ENCODE peak calls at places on chromosomes 6 and 20, in ten cellular contexts. One of them, this sample, is unnamed.

GRCh38 chr6:148164645-148165044 is 178.0 kb upstream of the SASH1 start:
- DNase-seq in HepG2: no peak
- DNase-seq in cardiac fibroblast: no peak
- DNase-seq in AG04450: no peak
- DNase-seq in fibroblast of lung: no peak
- DNase-seq in GM12864: no peak
- DNase-seq in heart left ventricle: no peak
- DNase-seq in HFF-Myc: no peak
- DNase-seq in A549: no peak
- DNase-seq in uterus: no peak
- DNase-seq in this sample: no peak

GRCh38 chr6:138891255-138891986 is 95.5 kb downstream of the ECT2L start:
- DNase-seq in HFF-Myc: no peak
- DNase-seq in cardiac fibroblast: no peak
- DNase-seq in uterus: no peak
- DNase-seq in GM12864: no peak
- DNase-seq in HepG2: no peak
- DNase-seq in A549: no peak
- DNase-seq in AG04450: no peak
- DNase-seq in heart left ventricle: no peak
- DNase-seq in fibroblast of lung: peak; percentile 4
- DNase-seq in this sample: no peak

GRCh38 chr6:149888659-149889058 is 9.3 kb downstream of the RAET1E start:
- DNase-seq in cardiac fibroblast: no peak
- DNase-seq in uterus: no peak
- DNase-seq in HFF-Myc: no peak
- DNase-seq in A549: peak; percentile 33
- DNase-seq in AG04450: no peak
- DNase-seq in GM12864: no peak
- DNase-seq in heart left ventricle: no peak
- DNase-seq in HepG2: no peak
- DNase-seq in fibroblast of lung: peak; percentile 35
- DNase-seq in this sample: no peak

GRCh38 chr6:7886132-7886531 is 24.5 kb downstream of the TXNDC5 start:
- DNase-seq in HFF-Myc: no peak
- DNase-seq in AG04450: no peak
- DNase-seq in A549: no peak
- DNase-seq in uterus: no peak
- DNase-seq in HepG2: no peak
- DNase-seq in fibroblast of lung: no peak
- DNase-seq in heart left ventricle: no peak
- DNase-seq in cardiac fibroblast: no peak
- DNase-seq in GM12864: no peak
- DNase-seq in this sample: no peak

GRCh38 chr20:8389381-8390368 is 257.6 kb downstream of the PLCB1 start:
- DNase-seq in AG04450: peak; percentile 32
- DNase-seq in HFF-Myc: peak; percentile 33
- DNase-seq in GM12864: no peak
- DNase-seq in uterus: no peak
- DNase-seq in heart left ventricle: no peak
- DNase-seq in HepG2: peak; percentile 55
- DNase-seq in A549: peak; percentile 51
- DNase-seq in fibroblast of lung: peak; percentile 81
- DNase-seq in cardiac fibroblast: peak; percentile 74
- DNase-seq in this sample: no peak

GRCh38 chr6:142796571-142796970 is 148.4 kb downstream of the HIVEP2 start:
- DNase-seq in uterus: no peak
- DNase-seq in cardiac fibroblast: peak; percentile 47
- DNase-seq in A549: no peak
- DNase-seq in heart left ventricle: no peak
- DNase-seq in AG04450: no peak
- DNase-seq in GM12864: no peak
- DNase-seq in HepG2: no peak
- DNase-seq in HFF-Myc: no peak
- DNase-seq in fibroblast of lung: peak; percentile 31
- DNase-seq in this sample: no peak

GRCh38 chr6:9711313-9711712 is 703.6 kb downstream of the TFAP2A start:
- DNase-seq in HFF-Myc: no peak
- DNase-seq in A549: no peak
- DNase-seq in HepG2: no peak
- DNase-seq in uterus: no peak
- DNase-seq in fibroblast of lung: no peak
- DNase-seq in cardiac fibroblast: no peak
- DNase-seq in AG04450: no peak
- DNase-seq in heart left ventricle: no peak
- DNase-seq in GM12864: no peak
- DNase-seq in this sample: no peak

GRCh38 chr20:30811896-30812671 is 445.4 kb upstream of the DEFB115 start:
- DNase-seq in fibroblast of lung: peak; percentile 49
- DNase-seq in uterus: no peak
- DNase-seq in HFF-Myc: no peak
- DNase-seq in heart left ventricle: peak; percentile 29
- DNase-seq in GM12864: peak; percentile 15
- DNase-seq in HepG2: no peak
- DNase-seq in AG04450: no peak
- DNase-seq in cardiac fibroblast: peak; percentile 57
- DNase-seq in A549: no peak
- DNase-seq in this sample: peak; percentile 3

GRCh38 chr6:120260713-120261112 is 911.2 kb upstream of the MAN1A1 start:
- DNase-seq in cardiac fibroblast: no peak
- DNase-seq in AG04450: no peak
- DNase-seq in GM12864: no peak
- DNase-seq in uterus: no peak
- DNase-seq in A549: no peak
- DNase-seq in fibroblast of lung: no peak
- DNase-seq in HepG2: no peak
- DNase-seq in HFF-Myc: no peak
- DNase-seq in heart left ventricle: no peak
- DNase-seq in this sample: no peak

GRCh38 chr6:18990313-18990978 is 603.3 kb downstream of the RNF144B start:
- DNase-seq in A549: peak; percentile 58
- DNase-seq in HepG2: peak; percentile 58
- DNase-seq in fibroblast of lung: peak; percentile 55
- DNase-seq in uterus: peak; percentile 50
- DNase-seq in HFF-Myc: peak; percentile 4
- DNase-seq in cardiac fibroblast: peak; percentile 52
- DNase-seq in GM12864: no peak
- DNase-seq in AG04450: no peak
- DNase-seq in heart left ventricle: peak; percentile 67
- DNase-seq in this sample: no peak

GRCh38 chr6:75802366-75802765 is 53.3 kb downstream of the MYO6 start:
- DNase-seq in GM12864: no peak
- DNase-seq in heart left ventricle: no peak
- DNase-seq in HepG2: no peak
- DNase-seq in A549: no peak
- DNase-seq in HFF-Myc: no peak
- DNase-seq in uterus: no peak
- DNase-seq in AG04450: no peak
- DNase-seq in fibroblast of lung: no peak
- DNase-seq in cardiac fibroblast: no peak
- DNase-seq in this sample: no peak

GRCh38 chr6:130162421-130162820 is 60.3 kb downstream of the SAMD3 start:
- DNase-seq in HFF-Myc: no peak
- DNase-seq in fibroblast of lung: peak; percentile 52
- DNase-seq in cardiac fibroblast: no peak
- DNase-seq in A549: no peak
- DNase-seq in HepG2: no peak
- DNase-seq in heart left ventricle: no peak
- DNase-seq in uterus: no peak
- DNase-seq in AG04450: no peak
- DNase-seq in GM12864: no peak
- DNase-seq in this sample: no peak

GRCh38 chr6:7882505-7883257 is 27.9 kb downstream of the TXNDC5 start:
- DNase-seq in fibroblast of lung: no peak
- DNase-seq in HepG2: peak; percentile 47
- DNase-seq in HFF-Myc: no peak
- DNase-seq in cardiac fibroblast: no peak
- DNase-seq in uterus: no peak
- DNase-seq in A549: no peak
- DNase-seq in GM12864: no peak
- DNase-seq in AG04450: no peak
- DNase-seq in heart left ventricle: no peak
- DNase-seq in this sample: no peak

GRCh38 chr20:40160151-40160550 is 528.9 kb downstream of the MAFB start:
- DNase-seq in fibroblast of lung: peak; percentile 54
- DNase-seq in A549: peak; percentile 55
- DNase-seq in GM12864: peak; percentile 8
- DNase-seq in uterus: peak; percentile 26
- DNase-seq in heart left ventricle: peak; percentile 17
- DNase-seq in HepG2: peak; percentile 60
- DNase-seq in cardiac fibroblast: peak; percentile 73
- DNase-seq in HFF-Myc: peak; percentile 15
- DNase-seq in AG04450: no peak
- DNase-seq in this sample: no peak

DNA sequence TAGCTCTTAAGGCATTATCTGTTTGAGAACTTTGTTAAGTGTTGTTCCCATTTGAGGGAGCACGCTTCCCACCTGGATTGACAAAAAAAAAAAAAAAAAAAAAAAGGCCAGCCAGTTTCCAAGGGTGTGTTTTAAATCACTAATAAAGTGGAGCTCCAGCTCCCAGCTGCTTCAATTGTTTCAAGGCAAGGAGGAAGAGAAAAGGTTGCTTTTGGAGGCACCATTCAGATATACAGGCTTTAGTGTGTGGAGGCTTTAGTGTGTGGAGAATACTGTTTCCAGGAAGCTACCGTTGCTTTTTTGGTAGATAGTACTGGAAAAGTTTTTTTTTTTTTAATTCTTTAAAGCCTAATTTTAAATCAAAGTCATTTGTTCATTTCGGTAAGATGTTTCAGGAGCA is 17.3 kb downstream of the BMP2 start:
- DNase-seq in A549: no peak
- DNase-seq in GM12864: no peak
- DNase-seq in uterus: no peak
- DNase-seq in HFF-Myc: no peak
- DNase-seq in fibroblast of lung: no peak
- DNase-seq in AG04450: no peak
- DNase-seq in heart left ventricle: no peak
- DNase-seq in cardiac fibroblast: no peak
- DNase-seq in HepG2: no peak
- DNase-seq in this sample: no peak
- H3K4me3 ChIP-seq in A549: no peak overlapping the region
- H3K4me3 ChIP-seq in GM12864: no peak overlapping the region
- H3K4me3 ChIP-seq in uterus: no peak overlapping the region
- H3K4me3 ChIP-seq in HFF-Myc: no peak overlapping the region
- H3K4me3 ChIP-seq in fibroblast of lung: no peak overlapping the region
- H3K4me3 ChIP-seq in AG04450: no peak overlapping the region
- H3K4me3 ChIP-seq in heart left ventricle: no peak overlapping the region
- H3K4me3 ChIP-seq in cardiac fibroblast: no peak overlapping the region
- H3K4me3 ChIP-seq in HepG2: no peak overlapping the region
- H3K4me3 ChIP-seq in this sample: no peak overlapping the region

GRCh38 chr6:111011360-111012142 is 29.7 kb downstream of the RPF2 start:
- DNase-seq in HepG2: peak; percentile 32
- DNase-seq in HFF-Myc: no peak
- DNase-seq in fibroblast of lung: peak; percentile 66
- DNase-seq in AG04450: peak; percentile 11
- DNase-seq in GM12864: peak; percentile 8
- DNase-seq in heart left ventricle: no peak
- DNase-seq in cardiac fibroblast: peak; percentile 67
- DNase-seq in A549: peak; percentile 30
- DNase-seq in uterus: no peak
- DNase-seq in this sample: peak; percentile 5
- TF ChIP-seq CTCF in HepG2: peak; percentile 69
- TF ChIP-seq CTCF in HFF-Myc: peak; percentile 49
- TF ChIP-seq CTCF in fibroblast of lung: peak; percentile 68
- TF ChIP-seq CTCF in AG04450: peak; percentile 74
- TF ChIP-seq CTCF in GM12864: peak; percentile 50
- TF ChIP-seq CTCF in heart left ventricle: peak; percentile 44
- TF ChIP-seq CTCF in cardiac fibroblast: peak; percentile 62
- TF ChIP-seq CTCF in A549: peak; percentile 66
- TF ChIP-seq CTCF in uterus: peak; percentile 48
- TF ChIP-seq CTCF in this sample: peak; percentile 71

GRCh38 chr6:57177545-57178225 is 5.6 kb downstream of the BAG2 start:
- DNase-seq in heart left ventricle: peak; percentile 52
- DNase-seq in uterus: peak; percentile 73
- DNase-seq in cardiac fibroblast: peak; percentile 82
- DNase-seq in fibroblast of lung: peak; percentile 79
- DNase-seq in GM12864: no peak
- DNase-seq in HFF-Myc: no peak
- DNase-seq in HepG2: no peak
- DNase-seq in AG04450: no peak
- DNase-seq in A549: no peak
- DNase-seq in this sample: no peak
- H3K4me3 ChIP-seq in heart left ventricle: peak overlapping the region; percentile 30
- H3K4me3 ChIP-seq in uterus: peak overlapping the region; percentile 22
- H3K4me3 ChIP-seq in cardiac fibroblast: peak overlapping the region; percentile 7
- H3K4me3 ChIP-seq in fibroblast of lung: no peak overlapping the region
- H3K4me3 ChIP-seq in GM12864: no peak overlapping the region
- H3K4me3 ChIP-seq in HFF-Myc: no peak overlapping the region
- H3K4me3 ChIP-seq in HepG2: no peak overlapping the region
- H3K4me3 ChIP-seq in AG04450: peak overlapping the region; percentile 26
- H3K4me3 ChIP-seq in A549: no peak overlapping the region
- H3K4me3 ChIP-seq in this sample: no peak overlapping the region

GRCh38 chr6:72219536-72219935 is 333.2 kb downstream of the RIMS1 start:
- DNase-seq in A549: no peak
- DNase-seq in fibroblast of lung: peak; percentile 22
- DNase-seq in heart left ventricle: no peak
- DNase-seq in GM12864: no peak
- DNase-seq in AG04450: no peak
- DNase-seq in HepG2: no peak
- DNase-seq in uterus: no peak
- DNase-seq in HFF-Myc: no peak
- DNase-seq in cardiac fibroblast: no peak
- DNase-seq in this sample: no peak

GRCh38 chr6:72212686-72213085 is 326.3 kb downstream of the RIMS1 start:
- DNase-seq in fibroblast of lung: no peak
- DNase-seq in A549: no peak
- DNase-seq in heart left ventricle: no peak
- DNase-seq in AG04450: no peak
- DNase-seq in uterus: no peak
- DNase-seq in cardiac fibroblast: no peak
- DNase-seq in GM12864: no peak
- DNase-seq in HepG2: no peak
- DNase-seq in HFF-Myc: no peak
- DNase-seq in this sample: no peak

GRCh38 chr6:72216222-72217106 is 330.1 kb downstream of the RIMS1 start:
- DNase-seq in heart left ventricle: no peak
- DNase-seq in A549: no peak
- DNase-seq in AG04450: no peak
- DNase-seq in uterus: no peak
- DNase-seq in HepG2: no peak
- DNase-seq in HFF-Myc: no peak
- DNase-seq in cardiac fibroblast: no peak
- DNase-seq in fibroblast of lung: no peak
- DNase-seq in GM12864: no peak
- DNase-seq in this sample: no peak

GRCh38 chr6:72217626-72218025 is 331.3 kb downstream of the RIMS1 start:
- DNase-seq in cardiac fibroblast: no peak
- DNase-seq in A549: no peak
- DNase-seq in uterus: no peak
- DNase-seq in AG04450: no peak
- DNase-seq in fibroblast of lung: no peak
- DNase-seq in HepG2: no peak
- DNase-seq in heart left ventricle: no peak
- DNase-seq in HFF-Myc: no peak
- DNase-seq in GM12864: no peak
- DNase-seq in this sample: no peak

DNA sequence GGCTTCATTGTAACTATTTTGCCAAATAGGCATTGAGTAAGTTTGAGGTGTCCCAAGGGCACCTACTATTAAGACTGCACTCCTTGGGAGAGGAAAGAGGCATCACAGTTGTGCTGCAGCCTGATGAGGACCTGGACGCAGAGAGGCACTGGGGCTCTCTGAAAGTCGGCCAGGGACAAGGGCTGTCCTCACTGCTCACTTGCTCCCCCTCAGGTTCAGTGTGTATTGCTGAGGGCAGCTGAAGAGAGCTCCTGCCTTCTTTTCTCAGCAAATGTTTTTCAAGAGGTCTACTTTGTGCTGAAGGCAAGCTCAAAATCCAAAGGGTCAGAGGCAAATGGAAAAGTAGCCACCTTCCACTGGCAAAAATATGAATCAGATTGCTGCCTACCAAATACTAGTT is 331.8 kb downstream of the RIMS1 start:
- DNase-seq in GM12864: no peak
- DNase-seq in A549: peak; percentile 37
- DNase-seq in heart left ventricle: peak; percentile 6
- DNase-seq in fibroblast of lung: peak; percentile 24
- DNase-seq in uterus: no peak
- DNase-seq in cardiac fibroblast: peak; percentile 34
- DNase-seq in AG04450: no peak
- DNase-seq in HFF-Myc: peak; percentile 5
- DNase-seq in HepG2: peak; percentile 17
- DNase-seq in this sample: no peak
- TF ChIP-seq CTCF in GM12864: peak; percentile 56
- TF ChIP-seq CTCF in A549: no peak
- TF ChIP-seq CTCF in heart left ventricle: no peak
- TF ChIP-seq CTCF in fibroblast of lung: peak; percentile 42
- TF ChIP-seq CTCF in uterus: no peak
- TF ChIP-seq CTCF in cardiac fibroblast: peak; percentile 71
- TF ChIP-seq CTCF in AG04450: peak; percentile 65
- TF ChIP-seq CTCF in HFF-Myc: peak; percentile 59
- TF ChIP-seq CTCF in HepG2: peak; percentile 41
- TF ChIP-seq CTCF in this sample: peak; percentile 77